ENCODE peak calls at places on chromosomes 12 and 14, in seven cellular contexts. G is kidney, R is mammary epithelial cell, X is neural progenitor cell, W is DND-41, I is fibroblast of lung, H is HCT116. C is an unnamed sample.

GRCh38 chr12:119711693-119712092 is 43.8 kb downstream of the PRKAB1 start:
- DNase-seq in G (no peak), R (no peak), X (no peak), W (no peak), I (no peak), H (no peak), C (no peak)

GRCh38 chr14:102220031-102220430 is 80.3 kb downstream of the WDR20 start:
- DNase-seq in G (no peak), R (no peak), X (no peak), W (no peak), I (no peak), H (no peak), C (no peak)

GRCh38 chr12:66829660-66830325 is 150.9 kb upstream of the GRIP1 start:
- DNase-seq in G (no peak), R (peak; percentile 73), X (no peak), W (no peak), I (no peak), H (no peak), C (no peak)

GRCh38 chr14:22819191-22819988 is 4.2 kb upstream of the SLC7A7 start:
- DNase-seq in G (peak; percentile 84), R (peak; percentile 24), X (no peak), W (no peak), I (peak; percentile 85), H (no peak), C (peak; percentile 89)

GRCh38 chr14:23252006-23252405 is 14.3 kb downstream of the RNF212B start:
- DNase-seq in G (no peak), R (peak; percentile 39), X (no peak), W (no peak), I (no peak), H (no peak), C (peak; percentile 77)

GRCh38 chr14:65080954-65081747 is 21.2 kb downstream of the MAX start:
- DNase-seq in G (no peak), R (no peak), X (no peak), W (no peak), I (no peak), H (no peak), C (no peak)

GRCh38 chr14:29216774-29217232 is 450.2 kb downstream of the FOXG1 start:
- DNase-seq in G (no peak), R (no peak), X (no peak), W (no peak), I (no peak), H (no peak), C (no peak)

GRCh38 chr14:35044939-35045797 is 904 bp upstream of the FAM177A1 start:
- DNase-seq in G (no peak), R (no peak), X (no peak), W (no peak), I (no peak), H (no peak), C (no peak)

GRCh38 chr14:21498540-21499526 is 12.3 kb downstream of the METTL3 start:
- DNase-seq in G (no peak), R (peak; percentile 19), X (peak; percentile 85), W (peak; percentile 31), I (peak; percentile 65), H (peak; percentile 28), C (peak; percentile 54)

GRCh38 chr12:124678421-124678893 is 111.0 kb upstream of the NCOR2 start:
- DNase-seq in G (peak; percentile 89), R (no peak), X (no peak), W (no peak), I (no peak), H (no peak), C (no peak)

GRCh38 chr14:83196235-83196634 is 1662.6 kb upstream of the SEL1L start:
- DNase-seq in G (no peak), R (no peak), X (no peak), W (no peak), I (peak; percentile 8), H (no peak), C (no peak)

GRCh38 chr14:78530078-78530477 is 359.9 kb downstream of the NRXN3 start:
- DNase-seq in G (no peak), R (peak; percentile 4), X (peak; percentile 88), W (peak; percentile 62), I (no peak), H (no peak), C (peak; percentile 89)

GRCh38 chr12:30970559-30971202 is 44.1 kb downstream of the TSPAN11 start:
- DNase-seq in G (no peak), R (no peak), X (no peak), W (no peak), I (no peak), H (no peak), C (no peak)

GRCh38 chr12:91215940-91216454 is 33.4 kb upstream of the DCN start:
- DNase-seq in G (no peak), R (no peak), X (no peak), W (no peak), I (peak; percentile 29), H (no peak), C (no peak)

GRCh38 chr14:35600253-35600652 is 66.3 kb downstream of the INSM2 start:
- DNase-seq in G (no peak), R (no peak), X (no peak), W (no peak), I (no peak), H (no peak), C (no peak)

GRCh38 chr14:80584638-80585505 is 356.7 kb downstream of the CEP128 start:
- DNase-seq in G (no peak), R (peak; percentile 89), X (no peak), W (no peak), I (peak; percentile 51), H (peak; percentile 6), C (no peak)

GRCh38 chr14:60648934-60649814 is at the start of gene SIX1:
- DNase-seq in G (peak; percentile 87), R (peak; percentile 90), X (peak; percentile 96), W (no peak), I (peak; percentile 93), H (peak; percentile 62), C (peak; percentile 95)

DNA sequence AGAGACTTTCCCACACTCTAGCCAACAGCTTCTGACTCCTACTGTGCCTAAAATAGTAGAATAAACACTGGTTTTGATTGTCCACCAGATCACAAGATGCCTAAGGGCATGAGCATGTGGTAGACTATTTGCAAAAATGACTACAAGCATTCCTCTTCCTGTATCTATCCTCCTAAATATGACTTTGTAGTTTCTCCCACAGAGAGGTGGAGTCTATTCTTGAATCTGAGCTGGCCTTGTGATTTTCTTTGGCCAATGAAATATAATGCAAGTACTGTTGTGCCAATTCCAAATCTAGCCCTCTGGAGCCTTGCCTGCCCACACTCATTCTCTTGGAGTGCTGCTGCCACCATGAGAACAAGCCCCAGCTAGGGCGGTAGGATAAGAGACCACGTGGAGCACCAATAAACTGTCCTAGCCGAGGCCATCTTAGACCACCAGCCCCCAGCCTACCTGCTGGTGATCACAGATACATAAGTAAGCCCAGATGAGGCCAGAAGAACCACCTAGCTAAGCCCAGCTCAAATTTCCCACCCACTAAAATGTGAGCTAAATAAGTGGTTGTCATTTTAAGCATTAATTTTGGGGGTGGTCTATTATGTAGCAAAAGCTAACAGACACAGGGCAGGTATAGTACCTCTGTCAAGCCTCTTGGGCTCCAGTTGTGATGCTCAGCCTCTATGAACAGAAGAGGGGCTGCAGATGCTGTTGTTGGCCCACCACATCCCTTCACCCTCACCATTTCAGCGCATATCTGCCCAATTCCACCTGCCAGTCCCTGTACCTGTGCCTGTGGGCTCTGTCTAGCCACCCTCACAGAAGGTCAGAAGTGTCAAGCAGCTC is 17.9 kb downstream of the ZFP36L1 start:
- DNase-seq in G (no peak), R (peak; percentile 90), X (no peak), W (no peak), I (no peak), H (no peak), C (peak; percentile 17)
- TF ChIP-seq CTCF in G (no peak), R (no peak), X (no peak), W (no peak), I (no peak), H (no peak), C (no peak)

GRCh38 chr12:131223171-131223761 is 269.6 kb downstream of the ADGRD1 start:
- DNase-seq in G (peak; percentile 68), R (no peak), X (no peak), W (no peak), I (no peak), H (no peak), C (peak; percentile 51)
- H3K9ac ChIP-seq in G (no peak overlapping the region), R (no peak overlapping the region), X (no peak overlapping the region), W (no peak overlapping the region), I (no peak overlapping the region), H (no peak overlapping the region), C (no peak overlapping the region)

DNA sequence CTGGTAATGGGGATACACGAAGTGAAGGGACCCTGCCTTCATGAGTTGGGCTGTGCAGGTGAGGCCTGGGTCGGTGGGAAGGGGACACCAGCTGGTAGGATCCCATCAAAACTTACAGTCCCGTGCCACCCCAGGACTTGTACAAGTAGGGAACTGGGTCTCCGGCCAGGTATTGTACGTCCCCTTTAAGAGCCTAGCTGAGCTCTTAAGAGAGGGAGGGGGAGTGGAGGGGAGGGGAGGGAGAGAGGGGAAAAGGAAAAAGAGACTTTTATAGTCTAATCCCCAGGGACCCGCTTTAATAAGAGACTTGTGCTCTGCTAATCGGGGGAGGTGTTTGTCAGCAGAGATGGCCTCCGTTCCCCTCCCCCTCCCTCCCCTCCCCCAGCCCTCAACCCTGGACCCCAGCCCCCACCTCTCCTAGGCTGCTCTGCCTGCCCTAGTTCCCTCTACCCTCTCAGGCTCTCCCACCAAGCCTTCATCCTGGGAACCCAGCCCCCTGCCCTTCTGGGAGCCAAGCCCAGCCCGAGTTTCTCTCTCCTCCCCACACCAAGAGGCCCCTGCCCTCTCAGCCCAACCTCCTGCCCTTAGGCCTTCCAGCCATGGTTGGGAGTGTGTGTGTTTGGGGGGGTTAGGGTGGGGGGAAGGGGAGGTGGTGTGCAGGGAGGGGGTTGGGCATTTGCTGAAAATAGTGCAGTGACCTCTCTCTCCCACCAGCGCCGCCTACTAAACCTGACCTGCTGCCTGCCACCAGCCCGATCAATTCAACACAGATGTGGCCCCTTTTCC is 2.6 kb downstream of the GDF11 start:
- DNase-seq in G (no peak), R (no peak), X (peak; percentile 96), W (no peak), I (peak; percentile 68), H (no peak), C (peak; percentile 93)
- TF ChIP-seq CTCF in G (no peak), R (no peak), X (peak; percentile 34), W (no peak), I (no peak), H (no peak), C (peak; percentile 54)

GRCh38 chr12:70645494-70646317 is 8.5 kb upstream of the PTPRB start:
- DNase-seq in G (peak; percentile 84), R (peak; percentile 87), X (no peak), W (no peak), I (peak; percentile 68), H (peak; percentile 67), C (peak; percentile 68)

GRCh38 chr12:70644836-70645235 is 7.6 kb upstream of the PTPRB start:
- DNase-seq in G (no peak), R (no peak), X (no peak), W (no peak), I (no peak), H (no peak), C (no peak)

GRCh38 chr12:70648831-70649230 is 11.6 kb upstream of the PTPRB start:
- DNase-seq in G (no peak), R (peak; percentile 34), X (no peak), W (no peak), I (peak; percentile 67), H (no peak), C (no peak)

GRCh38 chr12:70646850-70647249 is 9.6 kb upstream of the PTPRB start:
- DNase-seq in G (no peak), R (peak; percentile 45), X (no peak), W (no peak), I (no peak), H (no peak), C (no peak)

DNA sequence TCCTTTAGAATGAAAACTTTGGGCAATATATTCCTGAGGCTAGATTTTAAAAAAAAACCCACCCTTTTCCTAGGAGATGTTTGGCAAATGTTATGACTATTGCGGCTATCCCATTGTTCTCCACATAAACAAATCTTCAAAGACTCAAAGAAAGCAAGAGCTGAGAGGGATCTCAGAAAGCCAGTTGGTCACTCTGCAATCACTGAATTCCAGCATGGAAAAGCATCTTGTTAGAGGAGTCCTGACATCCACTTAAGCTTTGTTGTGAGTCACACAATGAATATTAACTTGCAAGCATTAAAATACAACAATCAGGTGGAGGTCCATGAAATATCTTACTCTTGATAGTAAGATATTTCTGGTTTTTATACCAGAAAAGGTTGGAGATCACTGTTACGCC is 11.0 kb upstream of the PTPRB start:
- DNase-seq in G (no peak), R (no peak), X (no peak), W (no peak), I (no peak), H (no peak), C (no peak)
- H3K9ac ChIP-seq in G (no peak overlapping the region), R (no peak overlapping the region), X (no peak overlapping the region), W (no peak overlapping the region), I (no peak overlapping the region), H (no peak overlapping the region), C (no peak overlapping the region)

C was measured in endodermal cell.